ENCODE peak calls at places on chromosomes 6 and 20, in five cellular contexts. F is RKO; H is H9; J is fibroblast of pulmonary artery; L is activated naive CD4-positive, alpha-beta T cell treated with Interleukin-2 at 50 U/mL for 16 hours. P is an unnamed sample.

GRCh38 chr20:52303281-52303950 is 111.8 kb upstream of the ZFP64 start:
- DNase-seq in J (no peak), H (no peak), F (no peak), L (peak; percentile 30), P (no peak)

GRCh38 chr6:97913721-97914120 is 630.7 kb upstream of the MMS22L start:
- DNase-seq in H (no peak), F (no peak), L (no peak), J (no peak), P (no peak)

GRCh38 chr6:156791261-156791850 is 14.2 kb downstream of the ARID1B start:
- DNase-seq in H (no peak), F (no peak), L (no peak), J (peak; percentile 81), P (no peak)

GRCh38 chr6:27251672-27252251 is 4.3 kb downstream of the PRSS16 start:
- DNase-seq in L (peak; percentile 74), F (peak; percentile 90), H (peak; percentile 99), J (peak; percentile 62), P (peak; percentile 85)

GRCh38 chr20:50039706-50040431 is 57.1 kb downstream of the SNAI1 start:
- DNase-seq in J (no peak), F (no peak), H (no peak), L (no peak), P (no peak)

GRCh38 chr20:61117725-61118124 is 134.3 kb upstream of the CDH4 start:
- DNase-seq in L (no peak), H (no peak), F (no peak), J (no peak), P (no peak)

GRCh38 chr20:48260370-48260769 is 475.1 kb upstream of the SULF2 start:
- DNase-seq in J (no peak), L (no peak), F (no peak), H (no peak), P (no peak)

GRCh38 chr6:40276176-40276575 is 311.0 kb downstream of the LRFN2 start:
- DNase-seq in F (no peak), J (no peak), L (no peak), H (no peak), P (no peak)

GRCh38 chr20:63979549-63980316 is at the start of gene SAMD10:
- DNase-seq in J (no peak), L (peak; percentile 83), H (peak; percentile 60), F (peak; percentile 80), P (peak; percentile 54)

GRCh38 chr6:3500262-3501001 is 43.6 kb upstream of the SLC22A23 start:
- DNase-seq in J (no peak), L (no peak), H (no peak), F (no peak), P (no peak)

GRCh38 chr6:39855356-39855995 is 63.3 kb downstream of the DAAM2 start:
- DNase-seq in F (no peak), L (no peak), H (no peak), J (no peak), P (no peak)

GRCh38 chr6:3977875-3978711 is 100.8 kb downstream of the FAM217A start:
- DNase-seq in J (peak; percentile 94), F (peak; percentile 75), L (peak; percentile 48), H (peak; percentile 65), P (peak; percentile 24)

GRCh38 chr6:34044945-34045595 is 100.8 kb downstream of the GRM4 start:
- DNase-seq in L (no peak), J (no peak), H (no peak), F (no peak), P (no peak)

GRCh38 chr6:90216081-90216977 is 80.3 kb downstream of the BACH2 start:
- DNase-seq in L (no peak), H (peak; percentile 49), J (no peak), F (no peak), P (peak; percentile 6)

GRCh38 chr6:21949211-21949801 is 347.5 kb downstream of the PRL start:
- DNase-seq in L (no peak), H (no peak), J (peak; percentile 16), F (no peak), P (peak; percentile 76)

GRCh38 chr6:157952751-157953479 is 28.7 kb upstream of the SYNJ2 start:
- DNase-seq in F (no peak), L (no peak), H (no peak), J (no peak), P (no peak)

GRCh38 chr20:37378785-37379598 is 33.1 kb downstream of the SRC start:
- DNase-seq in L (no peak), F (peak; percentile 46), J (peak; percentile 57), H (no peak), P (no peak)

GRCh38 chr6:72955666-72956065 is 269.6 kb downstream of the KHDC1L start:
- DNase-seq in L (no peak), J (peak; percentile 44), H (no peak), F (no peak), P (peak; percentile 41)

GRCh38 chr20:40680560-40680959 is 8.5 kb downstream of the MAFB start:
- DNase-seq in J (no peak), L (no peak), F (no peak), H (no peak), P (no peak)

GRCh38 chr6:48701572-48701971 is 590.6 kb upstream of the PTCHD4 start:
- DNase-seq in F (no peak), H (no peak), L (no peak), J (no peak), P (no peak)

GRCh38 chr6:39685486-39685826 is 39.8 kb downstream of the KIF6 start:
- DNase-seq in J (no peak), L (no peak), F (no peak), H (no peak), P (no peak)

GRCh38 chr6:20691185-20691584 is 156.9 kb downstream of the CDKAL1 start:
- DNase-seq in J (no peak), L (no peak), H (no peak), F (no peak), P (no peak)

GRCh38 chr6:152146385-152146784 is 338.9 kb downstream of the ESR1 start:
- DNase-seq in H (no peak), F (no peak), J (peak; percentile 58), L (no peak), P (no peak)

GRCh38 chr20:51643390-51643789 is 100.9 kb upstream of the NFATC2 start:
- DNase-seq in H (no peak), L (no peak), F (no peak), J (no peak), P (no peak)

GRCh38 chr6:90021701-90022100 is 127.4 kb downstream of the GJA10 start:
- DNase-seq in F (no peak), L (no peak), J (no peak), H (no peak), P (no peak)

GRCh38 chr6:133895573-133896343 is 6.8 kb downstream of the TCF21 start:
- DNase-seq in L (no peak), F (no peak), J (peak; percentile 45), H (peak; percentile 53), P (no peak)

P was measured in thyroid gland.